ENCODE peak calls at places on chromosomes 2 and 18, in four cellular contexts. Y is KBM-7, L is COR-L47, T is RKO. V is an unnamed sample.

GRCh38 chr2:238888781-238889180 is 40.9 kb downstream of the TWIST2 start:
- DNase-seq in Y (no peak), L (no peak), T (no peak), V (no peak)

GRCh38 chr2:11397046-11397445 is 52.6 kb upstream of the ROCK2 start:
- DNase-seq in Y (no peak), L (no peak), T (no peak), V (no peak)

GRCh38 chr2:187008111-187008510 is 159.1 kb upstream of the ZSWIM2 start:
- DNase-seq in Y (no peak), L (no peak), T (peak), V (no peak)

GRCh38 chr2:83081835-83082522 is 1377.1 kb downstream of the SUCLG1 start:
- DNase-seq in Y (peak), L (peak), T (no peak), V (no peak)

GRCh38 chr18:75221902-75222301 is 11.3 kb downstream of the TSHZ1 start:
- DNase-seq in Y (no peak), L (no peak), T (no peak), V (no peak)

GRCh38 chr2:181673178-181673577 is 7.1 kb downstream of the NEUROD1 start:
- DNase-seq in Y (no peak), L (peak), T (peak), V (no peak)

GRCh38 chr2:231688616-231689508 is 19.5 kb upstream of the PTMA start:
- DNase-seq in Y (no peak), L (no peak), T (no peak), V (no peak)

GRCh38 chr2:8822218-8822617 is 15.2 kb downstream of the KIDINS220 start:
- DNase-seq in Y (peak), L (no peak), T (no peak), V (no peak)

GRCh38 chr2:5453648-5454390 is 238.4 kb upstream of the SOX11 start:
- DNase-seq in Y (no peak), L (no peak), T (no peak), V (no peak)

GRCh38 chr18:63263444-63263843 is 56.1 kb downstream of the BCL2 start:
- DNase-seq in Y (no peak), L (no peak), T (no peak), V (no peak)

GRCh38 chr2:196370386-196370785 is 199.0 kb upstream of the STK17B start:
- DNase-seq in Y (no peak), L (no peak), T (no peak), V (no peak)

GRCh38 chr18:25533088-25533676 is 181.2 kb upstream of the ZNF521 start:
- DNase-seq in Y (peak), L (no peak), T (no peak), V (no peak)

GRCh38 chr2:201806442-201806841 is at the start of gene CDK15:
- DNase-seq in Y (no peak), L (no peak), T (no peak), V (no peak)

GRCh38 chr2:65655000-65655399 is 222.6 kb upstream of the SPRED2 start:
- DNase-seq in Y (no peak), L (no peak), T (no peak), V (no peak)

GRCh38 chr2:159976527-159977163 is 85.8 kb downstream of the PLA2R1 start:
- DNase-seq in Y (no peak), L (no peak), T (no peak), V (no peak)

GRCh38 chr18:31454066-31454708 is 6.6 kb downstream of the DSG3 start:
- DNase-seq in Y (no peak), L (no peak), T (peak), V (no peak)

GRCh38 chr2:228689049-228689448 is 507.6 kb upstream of the SPHKAP start:
- DNase-seq in Y (peak), L (no peak), T (no peak), V (no peak)

GRCh38 chr2:132811148-132811915 is 141.3 kb upstream of the LYPD1 start:
- DNase-seq in Y (no peak), L (no peak), T (no peak), V (no peak)

GRCh38 chr2:23436346-23437099 is 51.5 kb downstream of the KLHL29 start:
- DNase-seq in Y (no peak), L (no peak), T (no peak), V (no peak)

GRCh38 chr18:35770360-35770759 is 188.8 kb downstream of the GALNT1 start:
- DNase-seq in Y (no peak), L (no peak), T (peak), V (no peak)

GRCh38 chr2:75199428-75200011 is at the start of gene TACR1:
- DNase-seq in Y (peak), L (peak), T (no peak), V (no peak)

GRCh38 chr2:100842241-100842922 is 22.4 kb downstream of the NPAS2 start:
- DNase-seq in Y (no peak), L (no peak), T (no peak), V (no peak)

GRCh38 chr2:205763708-205764501 is 81.6 kb downstream of the NRP2 start:
- DNase-seq in Y (peak), L (no peak), T (peak), V (no peak)

GRCh38 chr2:11406492-11407381 is 59.2 kb downstream of the E2F6 start:
- DNase-seq in Y (no peak), L (no peak), T (peak), V (no peak)

GRCh38 chr18:36457683-36458082 is 160.2 kb downstream of the FHOD3 start:
- DNase-seq in Y (no peak), L (no peak), T (no peak), V (no peak)

GRCh38 chr2:49693961-49694360 is 539.6 kb upstream of the FSHR start:
- DNase-seq in Y (no peak), L (no peak), T (no peak), V (no peak)

GRCh38 chr2:239392072-239392357 is 8.8 kb downstream of the HDAC4 start:
- DNase-seq in Y (no peak), L (no peak), T (no peak), V (no peak)

GRCh38 chr2:144704696-144705095 is 184.8 kb upstream of the ZEB2 start:
- DNase-seq in Y (no peak), L (no peak), T (no peak), V (no peak)

GRCh38 chr2:194696690-194697089 is 960.3 kb upstream of the SLC39A10 start:
- DNase-seq in Y (no peak), L (no peak), T (no peak), V (no peak)

V was measured in GDM1.